ENCODE peak calls at places on chromosomes 5 and 9, in five cellular contexts. D is heart right ventricle; L is activated naive CD4-positive, alpha-beta T cell; E is NAMALWA; U is activated T-cell treated with anti-CD3 and anti-CD28 coated beads for 48 hours. F is an unnamed sample.

GRCh38 chr5:132375957-132376356 is 6.4 kb downstream of the SLC22A5 start:
- DNase-seq in D (no peak), L (no peak), E (no peak), U (no peak), F (no peak)

GRCh38 chr5:85500869-85501268 is 1116.2 kb upstream of the EDIL3 start:
- DNase-seq in D (no peak), L (no peak), E (no peak), U (no peak), F (no peak)

GRCh38 chr5:127439544-127440096 is 77.8 kb upstream of the PRRC1 start:
- DNase-seq in D (no peak), L (no peak), E (no peak), U (no peak), F (no peak)

GRCh38 chr5:168008555-168008954 is 282.9 kb upstream of the WWC1 start:
- DNase-seq in D (no peak), L (no peak), E (no peak), U (no peak), F (no peak)

GRCh38 chr5:133959643-133960042 is 8.8 kb downstream of the C5orf15 start:
- DNase-seq in D (no peak), L (no peak), E (no peak), U (no peak), F (no peak)

GRCh38 chr9:13857521-13857920 is 456.4 kb downstream of the NFIB start:
- DNase-seq in D (no peak), L (no peak), E (no peak), U (no peak), F (no peak)

GRCh38 chr5:56088967-56089829 is 94.4 kb upstream of the IL6ST start:
- DNase-seq in D (no peak), L (no peak), E (no peak), U (peak; percentile 27), F (peak; percentile 44)

GRCh38 chr5:98927242-98927987 is 1.4 kb downstream of the CHD1 start:
- DNase-seq in D (peak; percentile 65), L (peak; percentile 36), E (peak; percentile 69), U (no peak), F (no peak)

GRCh38 chr5:14208071-14209021 is 65.2 kb downstream of the TRIO start:
- DNase-seq in D (no peak), L (no peak), E (peak; percentile 51), U (no peak), F (no peak)

F was measured in GM12891.